ENCODE peak calls at places on chromosome 21, in nine cellular contexts. One of them, this sample, is unnamed.

GRCh38 chr21:36676039-36676950 is 22.6 kb upstream of the SIM2 start:
- DNase-seq in IMR-90: no peak
- DNase-seq in psoas muscle: no peak
- DNase-seq in right cardiac atrium: no peak
- DNase-seq in spleen: no peak
- DNase-seq in lower lobe of right lung: no peak
- DNase-seq in left lung: no peak
- DNase-seq in uterus: no peak
- DNase-seq in heart right ventricle: no peak
- DNase-seq in this sample: no peak

GRCh38 chr21:25334046-25334730 is 273.1 kb downstream of the MRPL39 start:
- DNase-seq in IMR-90: no peak
- DNase-seq in psoas muscle: no peak
- DNase-seq in right cardiac atrium: no peak
- DNase-seq in spleen: no peak
- DNase-seq in lower lobe of right lung: no peak
- DNase-seq in left lung: no peak
- DNase-seq in uterus: no peak
- DNase-seq in heart right ventricle: no peak
- DNase-seq in this sample: no peak

GRCh38 chr21:45542667-45543370 is 579 bp upstream of the SLC19A1 start:
- DNase-seq in IMR-90: no peak
- DNase-seq in psoas muscle: no peak
- DNase-seq in right cardiac atrium: no peak
- DNase-seq in spleen: peak; percentile 91
- DNase-seq in lower lobe of right lung: peak; percentile 56
- DNase-seq in left lung: peak; percentile 37
- DNase-seq in uterus: peak; percentile 25
- DNase-seq in heart right ventricle: no peak
- DNase-seq in this sample: no peak

GRCh38 chr21:44294391-44295162 is 5.3 kb upstream of the PFKL start:
- DNase-seq in IMR-90: peak; percentile 7
- DNase-seq in psoas muscle: peak; percentile 79
- DNase-seq in right cardiac atrium: peak; percentile 92
- DNase-seq in spleen: no peak
- DNase-seq in lower lobe of right lung: no peak
- DNase-seq in left lung: peak; percentile 71
- DNase-seq in uterus: peak; percentile 78
- DNase-seq in heart right ventricle: peak; percentile 88
- DNase-seq in this sample: no peak

GRCh38 chr21:45295576-45296365 is 8.1 kb upstream of the POFUT2 start:
- DNase-seq in IMR-90: peak; percentile 91
- DNase-seq in psoas muscle: no peak
- DNase-seq in right cardiac atrium: no peak
- DNase-seq in spleen: no peak
- DNase-seq in lower lobe of right lung: peak; percentile 16
- DNase-seq in left lung: no peak
- DNase-seq in uterus: peak; percentile 65
- DNase-seq in heart right ventricle: no peak
- DNase-seq in this sample: no peak

GRCh38 chr21:40466893-40467483 is 380.0 kb downstream of the DSCAM start:
- DNase-seq in IMR-90: no peak
- DNase-seq in psoas muscle: no peak
- DNase-seq in right cardiac atrium: no peak
- DNase-seq in spleen: no peak
- DNase-seq in lower lobe of right lung: no peak
- DNase-seq in left lung: no peak
- DNase-seq in uterus: no peak
- DNase-seq in heart right ventricle: no peak
- DNase-seq in this sample: no peak

GRCh38 chr21:25409992-25410391 is 197.3 kb downstream of the MRPL39 start:
- DNase-seq in IMR-90: no peak
- DNase-seq in psoas muscle: no peak
- DNase-seq in right cardiac atrium: no peak
- DNase-seq in spleen: no peak
- DNase-seq in lower lobe of right lung: no peak
- DNase-seq in left lung: no peak
- DNase-seq in uterus: no peak
- DNase-seq in heart right ventricle: no peak
- DNase-seq in this sample: no peak

GRCh38 chr21:36589352-36589971 is 109.5 kb upstream of the SIM2 start:
- DNase-seq in IMR-90: peak; percentile 27
- DNase-seq in psoas muscle: peak; percentile 45
- DNase-seq in right cardiac atrium: peak; percentile 41
- DNase-seq in spleen: no peak
- DNase-seq in lower lobe of right lung: peak; percentile 53
- DNase-seq in left lung: peak; percentile 43
- DNase-seq in uterus: peak; percentile 33
- DNase-seq in heart right ventricle: peak; percentile 30
- DNase-seq in this sample: no peak

GRCh38 chr21:45256021-45256911 is 31.4 kb downstream of the POFUT2 start:
- DNase-seq in IMR-90: no peak
- DNase-seq in psoas muscle: no peak
- DNase-seq in right cardiac atrium: peak; percentile 10
- DNase-seq in spleen: peak; percentile 61
- DNase-seq in lower lobe of right lung: no peak
- DNase-seq in left lung: no peak
- DNase-seq in uterus: no peak
- DNase-seq in heart right ventricle: no peak
- DNase-seq in this sample: no peak

GRCh38 chr21:32256873-32257620 is 21.8 kb downstream of the MIS18A start:
- DNase-seq in IMR-90: peak; percentile 91
- DNase-seq in psoas muscle: peak; percentile 70
- DNase-seq in right cardiac atrium: peak; percentile 70
- DNase-seq in spleen: no peak
- DNase-seq in lower lobe of right lung: no peak
- DNase-seq in left lung: peak; percentile 65
- DNase-seq in uterus: peak; percentile 83
- DNase-seq in heart right ventricle: peak; percentile 63
- DNase-seq in this sample: no peak

GRCh38 chr21:14545906-14546480 is at the start of gene SAMSN1:
- DNase-seq in IMR-90: no peak
- DNase-seq in psoas muscle: no peak
- DNase-seq in right cardiac atrium: peak; percentile 17
- DNase-seq in spleen: peak; percentile 84
- DNase-seq in lower lobe of right lung: peak; percentile 64
- DNase-seq in left lung: peak; percentile 65
- DNase-seq in uterus: no peak
- DNase-seq in heart right ventricle: no peak
- DNase-seq in this sample: peak; percentile 93
- H3K4me3 ChIP-seq in IMR-90: no peak within 1 kb of the TSS
- H3K4me3 ChIP-seq in psoas muscle: peak within 1 kb of the TSS; percentile 38
- H3K4me3 ChIP-seq in right cardiac atrium: peak within 1 kb of the TSS; percentile 35
- H3K4me3 ChIP-seq in spleen: peak within 1 kb of the TSS; percentile 10
- H3K4me3 ChIP-seq in lower lobe of right lung: peak within 1 kb of the TSS; percentile 45
- H3K4me3 ChIP-seq in left lung: peak within 1 kb of the TSS; percentile 38
- H3K4me3 ChIP-seq in uterus: no peak within 1 kb of the TSS
- H3K4me3 ChIP-seq in heart right ventricle: peak within 1 kb of the TSS; percentile 5
- H3K4me3 ChIP-seq in this sample: peak within 1 kb of the TSS; percentile 100

GRCh38 chr21:42671778-42672593 is 18.6 kb downstream of the PDE9A start:
- DNase-seq in IMR-90: no peak
- DNase-seq in psoas muscle: no peak
- DNase-seq in right cardiac atrium: no peak
- DNase-seq in spleen: no peak
- DNase-seq in lower lobe of right lung: no peak
- DNase-seq in left lung: no peak
- DNase-seq in uterus: no peak
- DNase-seq in heart right ventricle: no peak
- DNase-seq in this sample: no peak

GRCh38 chr21:42670884-42671283 is 17.5 kb downstream of the PDE9A start:
- DNase-seq in IMR-90: no peak
- DNase-seq in psoas muscle: no peak
- DNase-seq in right cardiac atrium: no peak
- DNase-seq in spleen: no peak
- DNase-seq in lower lobe of right lung: no peak
- DNase-seq in left lung: no peak
- DNase-seq in uterus: no peak
- DNase-seq in heart right ventricle: no peak
- DNase-seq in this sample: no peak

GRCh38 chr21:42673633-42674328 is 20.4 kb downstream of the PDE9A start:
- DNase-seq in IMR-90: no peak
- DNase-seq in psoas muscle: no peak
- DNase-seq in right cardiac atrium: no peak
- DNase-seq in spleen: no peak
- DNase-seq in lower lobe of right lung: no peak
- DNase-seq in left lung: no peak
- DNase-seq in uterus: no peak
- DNase-seq in heart right ventricle: no peak
- DNase-seq in this sample: no peak

GRCh38 chr21:42674351-42674940 is 21.0 kb downstream of the PDE9A start:
- DNase-seq in IMR-90: no peak
- DNase-seq in psoas muscle: peak; percentile 50
- DNase-seq in right cardiac atrium: peak; percentile 72
- DNase-seq in spleen: no peak
- DNase-seq in lower lobe of right lung: no peak
- DNase-seq in left lung: no peak
- DNase-seq in uterus: peak; percentile 74
- DNase-seq in heart right ventricle: peak; percentile 72
- DNase-seq in this sample: no peak

DNA sequence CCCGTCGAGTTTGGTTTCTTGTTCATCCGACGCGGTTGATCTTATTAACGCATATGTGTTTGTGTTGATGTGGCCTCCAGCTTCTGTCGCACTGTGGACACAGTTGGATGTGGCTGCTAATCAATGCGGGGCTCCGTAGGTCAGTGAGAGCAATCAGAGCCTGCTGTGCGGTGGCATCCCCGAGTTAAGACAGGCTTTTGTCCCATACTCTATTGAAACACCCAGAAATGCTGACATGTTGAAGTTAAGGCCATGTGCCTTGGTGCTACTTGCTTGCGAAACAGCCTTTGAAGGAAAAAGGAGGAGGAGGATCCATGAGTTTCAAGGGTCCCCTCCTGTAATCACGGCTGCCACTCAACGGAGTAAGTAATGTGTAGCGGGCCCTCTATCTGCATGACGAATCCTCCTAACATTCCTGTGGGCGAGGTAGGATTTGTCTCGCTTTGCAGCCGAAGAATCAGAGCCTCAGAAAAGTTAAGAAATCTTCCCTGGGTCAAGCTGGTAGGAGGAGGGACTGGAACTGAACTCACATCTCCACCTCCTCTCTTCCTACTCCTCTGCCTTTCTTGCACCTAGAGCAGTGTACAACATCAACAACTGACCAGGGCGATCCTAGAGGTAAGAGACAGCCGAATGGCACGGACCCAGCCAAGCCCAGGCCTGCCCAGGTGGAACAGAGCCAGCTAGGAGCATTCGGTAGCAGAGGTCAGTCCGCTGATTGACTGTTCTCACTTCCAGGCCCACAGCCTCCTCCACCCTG is 19.5 kb downstream of the PDE9A start:
- DNase-seq in IMR-90: peak; percentile 29
- DNase-seq in psoas muscle: no peak
- DNase-seq in right cardiac atrium: no peak
- DNase-seq in spleen: no peak
- DNase-seq in lower lobe of right lung: no peak
- DNase-seq in left lung: no peak
- DNase-seq in uterus: no peak
- DNase-seq in heart right ventricle: no peak
- DNase-seq in this sample: no peak
- H3K4me1 ChIP-seq in IMR-90: peaks cover 2% of the 10 kb centered on the region
- H3K4me1 ChIP-seq in psoas muscle: no peaks in the 10 kb centered on the region
- H3K4me1 ChIP-seq in right cardiac atrium: no peaks in the 10 kb centered on the region
- H3K4me1 ChIP-seq in spleen: peaks cover 38% of the 10 kb centered on the region
- H3K4me1 ChIP-seq in lower lobe of right lung: peaks cover 3% of the 10 kb centered on the region
- H3K4me1 ChIP-seq in left lung: peaks cover 5% of the 10 kb centered on the region
- H3K4me1 ChIP-seq in uterus: no peaks in the 10 kb centered on the region
- H3K4me1 ChIP-seq in heart right ventricle: peaks cover 33% of the 10 kb centered on the region
- H3K4me1 ChIP-seq in this sample: no peaks in the 10 kb centered on the region

DNA sequence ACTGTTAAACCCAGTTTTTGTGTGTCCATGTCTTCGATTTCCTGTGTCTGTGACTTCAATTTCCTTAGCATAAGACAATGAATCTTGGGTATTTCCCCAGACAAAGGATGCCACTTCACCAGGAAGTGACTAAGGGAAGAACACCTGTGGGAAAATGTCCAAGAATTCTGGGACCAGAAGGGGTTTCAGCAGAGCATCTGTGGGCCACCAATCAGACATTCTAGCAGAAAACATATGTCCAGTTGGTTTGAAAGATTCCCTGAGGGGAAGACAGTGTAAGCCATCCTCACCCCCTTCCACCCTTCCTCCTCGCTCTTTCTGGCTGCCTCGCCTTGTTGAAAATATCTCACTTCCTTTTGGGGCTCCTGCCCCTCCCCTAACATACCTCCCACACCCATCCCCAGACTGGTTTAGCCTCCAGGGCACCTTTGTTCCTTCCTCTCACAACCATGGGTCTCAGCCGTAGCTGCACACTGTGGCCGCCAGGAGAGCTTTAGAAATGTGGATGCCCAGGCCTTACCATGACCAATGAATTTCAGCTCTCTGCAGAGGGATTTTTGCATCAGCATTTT is 25.5 kb upstream of the IFNAR1 start:
- DNase-seq in IMR-90: no peak
- DNase-seq in psoas muscle: no peak
- DNase-seq in right cardiac atrium: no peak
- DNase-seq in spleen: no peak
- DNase-seq in lower lobe of right lung: no peak
- DNase-seq in left lung: no peak
- DNase-seq in uterus: no peak
- DNase-seq in heart right ventricle: no peak
- DNase-seq in this sample: no peak
- H3K27ac ChIP-seq in IMR-90: no peak overlapping the region
- H3K27ac ChIP-seq in psoas muscle: no peak overlapping the region
- H3K27ac ChIP-seq in right cardiac atrium: no peak overlapping the region
- H3K27ac ChIP-seq in spleen: peak overlapping the region; percentile 29
- H3K27ac ChIP-seq in lower lobe of right lung: peak overlapping the region; percentile 4
- H3K27ac ChIP-seq in left lung: peak overlapping the region; percentile 94
- H3K27ac ChIP-seq in uterus: no peak overlapping the region
- H3K27ac ChIP-seq in heart right ventricle: no peak overlapping the region
- H3K27ac ChIP-seq in this sample: peak overlapping the region; percentile 58

GRCh38 chr21:38982804-38983203 is 177.1 kb downstream of the ETS2 start:
- DNase-seq in IMR-90: no peak
- DNase-seq in psoas muscle: no peak
- DNase-seq in right cardiac atrium: no peak
- DNase-seq in spleen: no peak
- DNase-seq in lower lobe of right lung: no peak
- DNase-seq in left lung: no peak
- DNase-seq in uterus: no peak
- DNase-seq in heart right ventricle: no peak
- DNase-seq in this sample: no peak

GRCh38 chr21:38985423-38986378 is 180.0 kb downstream of the ETS2 start:
- DNase-seq in IMR-90: peak; percentile 93
- DNase-seq in psoas muscle: peak; percentile 67
- DNase-seq in right cardiac atrium: peak; percentile 70
- DNase-seq in spleen: no peak
- DNase-seq in lower lobe of right lung: peak; percentile 67
- DNase-seq in left lung: peak; percentile 74
- DNase-seq in uterus: peak; percentile 74
- DNase-seq in heart right ventricle: peak; percentile 65
- DNase-seq in this sample: peak; percentile 79

GRCh38 chr21:38984982-38985422 is 179.3 kb downstream of the ETS2 start:
- DNase-seq in IMR-90: peak; percentile 86
- DNase-seq in psoas muscle: no peak
- DNase-seq in right cardiac atrium: no peak
- DNase-seq in spleen: no peak
- DNase-seq in lower lobe of right lung: no peak
- DNase-seq in left lung: no peak
- DNase-seq in uterus: peak; percentile 49
- DNase-seq in heart right ventricle: no peak
- DNase-seq in this sample: peak; percentile 77

GRCh38 chr21:38983560-38983959 is 177.8 kb downstream of the ETS2 start:
- DNase-seq in IMR-90: no peak
- DNase-seq in psoas muscle: no peak
- DNase-seq in right cardiac atrium: no peak
- DNase-seq in spleen: no peak
- DNase-seq in lower lobe of right lung: no peak
- DNase-seq in left lung: no peak
- DNase-seq in uterus: no peak
- DNase-seq in heart right ventricle: no peak
- DNase-seq in this sample: no peak

GRCh38 chr21:38984568-38984967 is 178.8 kb downstream of the ETS2 start:
- DNase-seq in IMR-90: no peak
- DNase-seq in psoas muscle: no peak
- DNase-seq in right cardiac atrium: no peak
- DNase-seq in spleen: no peak
- DNase-seq in lower lobe of right lung: no peak
- DNase-seq in left lung: no peak
- DNase-seq in uterus: no peak
- DNase-seq in heart right ventricle: no peak
- DNase-seq in this sample: no peak
- H3K4me3 ChIP-seq in IMR-90: no peak overlapping the region
- H3K4me3 ChIP-seq in psoas muscle: peak overlapping the region; percentile 53
- H3K4me3 ChIP-seq in right cardiac atrium: no peak overlapping the region
- H3K4me3 ChIP-seq in spleen: no peak overlapping the region
- H3K4me3 ChIP-seq in lower lobe of right lung: no peak overlapping the region
- H3K4me3 ChIP-seq in left lung: no peak overlapping the region
- H3K4me3 ChIP-seq in uterus: no peak overlapping the region
- H3K4me3 ChIP-seq in heart right ventricle: no peak overlapping the region
- H3K4me3 ChIP-seq in this sample: no peak overlapping the region

This sample was measured in CD4-positive, CD25-positive, alpha-beta regulatory T cell.